ENCODE peak calls at places on chromosomes 7 and 10, in eight cellular contexts. One of them, this sample, is unnamed.

GRCh38 chr7:67671006-67671405 is 674.4 kb downstream of the TYW1 start:
- DNase-seq in cardiac muscle cell: no peak
- DNase-seq in PC-3: no peak
- DNase-seq in colonic mucosa: no peak
- DNase-seq in GM23338: no peak
- DNase-seq in A549: no peak
- DNase-seq in left ventricle myocardium inferior: no peak
- DNase-seq in HL-60: no peak
- DNase-seq in this sample: no peak

GRCh38 chr7:105399043-105399725 is 10.5 kb upstream of the SRPK2 start:
- DNase-seq in HL-60: no peak
- DNase-seq in GM23338: peak; percentile 39
- DNase-seq in left ventricle myocardium inferior: no peak
- DNase-seq in cardiac muscle cell: no peak
- DNase-seq in PC-3: peak; percentile 41
- DNase-seq in colonic mucosa: no peak
- DNase-seq in A549: no peak
- DNase-seq in this sample: no peak

GRCh38 chr7:43394441-43395130 is 188.3 kb upstream of the STK17A start:
- DNase-seq in left ventricle myocardium inferior: no peak
- DNase-seq in colonic mucosa: no peak
- DNase-seq in A549: no peak
- DNase-seq in cardiac muscle cell: no peak
- DNase-seq in PC-3: peak; percentile 37
- DNase-seq in HL-60: no peak
- DNase-seq in GM23338: no peak
- DNase-seq in this sample: no peak

GRCh38 chr7:114083714-114084113 is 164.9 kb upstream of the PPP1R3A start:
- DNase-seq in HL-60: no peak
- DNase-seq in left ventricle myocardium inferior: no peak
- DNase-seq in cardiac muscle cell: peak; percentile 5
- DNase-seq in A549: peak; percentile 6
- DNase-seq in colonic mucosa: no peak
- DNase-seq in GM23338: no peak
- DNase-seq in PC-3: no peak
- DNase-seq in this sample: no peak

GRCh38 chr10:31700222-31700621 is 228.4 kb downstream of the ARHGAP12 start:
- DNase-seq in GM23338: no peak
- DNase-seq in HL-60: no peak
- DNase-seq in PC-3: no peak
- DNase-seq in cardiac muscle cell: no peak
- DNase-seq in A549: no peak
- DNase-seq in colonic mucosa: no peak
- DNase-seq in left ventricle myocardium inferior: no peak
- DNase-seq in this sample: no peak

GRCh38 chr10:3009341-3009740 is 58.0 kb upstream of the PFKP start:
- DNase-seq in PC-3: peak; percentile 36
- DNase-seq in GM23338: no peak
- DNase-seq in cardiac muscle cell: no peak
- DNase-seq in A549: no peak
- DNase-seq in left ventricle myocardium inferior: no peak
- DNase-seq in colonic mucosa: no peak
- DNase-seq in HL-60: no peak
- DNase-seq in this sample: no peak

GRCh38 chr10:23656735-23657134 is 217.9 kb downstream of the OTUD1 start:
- DNase-seq in colonic mucosa: no peak
- DNase-seq in left ventricle myocardium inferior: no peak
- DNase-seq in A549: no peak
- DNase-seq in HL-60: no peak
- DNase-seq in GM23338: peak; percentile 65
- DNase-seq in PC-3: peak; percentile 38
- DNase-seq in cardiac muscle cell: peak; percentile 28
- DNase-seq in this sample: no peak

GRCh38 chr10:71349401-71349800 is 30.3 kb downstream of the SLC29A3 start:
- DNase-seq in colonic mucosa: no peak
- DNase-seq in HL-60: no peak
- DNase-seq in cardiac muscle cell: no peak
- DNase-seq in GM23338: no peak
- DNase-seq in A549: no peak
- DNase-seq in left ventricle myocardium inferior: no peak
- DNase-seq in PC-3: peak; percentile 66
- DNase-seq in this sample: no peak

GRCh38 chr10:43594944-43595589 is 11.2 kb upstream of the ZNF485 start:
- DNase-seq in HL-60: no peak
- DNase-seq in PC-3: peak; percentile 19
- DNase-seq in GM23338: no peak
- DNase-seq in A549: no peak
- DNase-seq in left ventricle myocardium inferior: no peak
- DNase-seq in cardiac muscle cell: no peak
- DNase-seq in colonic mucosa: no peak
- DNase-seq in this sample: no peak

GRCh38 chr10:110860576-110861241 is 11.0 kb upstream of the PDCD4 start:
- DNase-seq in HL-60: no peak
- DNase-seq in GM23338: no peak
- DNase-seq in left ventricle myocardium inferior: no peak
- DNase-seq in colonic mucosa: peak; percentile 61
- DNase-seq in A549: no peak
- DNase-seq in PC-3: no peak
- DNase-seq in cardiac muscle cell: no peak
- DNase-seq in this sample: no peak

GRCh38 chr7:16739863-16740622 is 13.5 kb upstream of the TSPAN13 start:
- DNase-seq in colonic mucosa: peak; percentile 56
- DNase-seq in cardiac muscle cell: peak; percentile 63
- DNase-seq in A549: peak; percentile 69
- DNase-seq in GM23338: no peak
- DNase-seq in PC-3: peak; percentile 92
- DNase-seq in HL-60: no peak
- DNase-seq in left ventricle myocardium inferior: peak; percentile 23
- DNase-seq in this sample: no peak

GRCh38 chr10:123395906-123396305 is 241.7 kb downstream of the BUB3 start:
- DNase-seq in A549: no peak
- DNase-seq in HL-60: no peak
- DNase-seq in left ventricle myocardium inferior: no peak
- DNase-seq in colonic mucosa: no peak
- DNase-seq in cardiac muscle cell: no peak
- DNase-seq in GM23338: no peak
- DNase-seq in PC-3: no peak
- DNase-seq in this sample: no peak

GRCh38 chr7:44440577-44441078 is 49.8 kb downstream of the NUDCD3 start:
- DNase-seq in A549: no peak
- DNase-seq in colonic mucosa: no peak
- DNase-seq in HL-60: no peak
- DNase-seq in GM23338: no peak
- DNase-seq in left ventricle myocardium inferior: no peak
- DNase-seq in PC-3: no peak
- DNase-seq in cardiac muscle cell: no peak
- DNase-seq in this sample: no peak

GRCh38 chr7:47336178-47337020 is 245.5 kb downstream of the TNS3 start:
- DNase-seq in A549: no peak
- DNase-seq in colonic mucosa: no peak
- DNase-seq in left ventricle myocardium inferior: peak; percentile 61
- DNase-seq in HL-60: no peak
- DNase-seq in cardiac muscle cell: no peak
- DNase-seq in GM23338: no peak
- DNase-seq in PC-3: no peak
- DNase-seq in this sample: no peak

GRCh38 chr7:43639858-43640491 is 57.1 kb downstream of the STK17A start:
- DNase-seq in cardiac muscle cell: peak; percentile 17
- DNase-seq in colonic mucosa: peak; percentile 60
- DNase-seq in left ventricle myocardium inferior: no peak
- DNase-seq in HL-60: no peak
- DNase-seq in PC-3: peak; percentile 50
- DNase-seq in GM23338: no peak
- DNase-seq in A549: no peak
- DNase-seq in this sample: peak; percentile 63

GRCh38 chr7:5629941-5630340 is 151.5 kb downstream of the RNF216 start:
- DNase-seq in cardiac muscle cell: no peak
- DNase-seq in colonic mucosa: no peak
- DNase-seq in GM23338: no peak
- DNase-seq in PC-3: peak; percentile 85
- DNase-seq in HL-60: no peak
- DNase-seq in left ventricle myocardium inferior: no peak
- DNase-seq in A549: no peak
- DNase-seq in this sample: no peak

GRCh38 chr7:100584046-100584676 is 1.8 kb downstream of the LRCH4 start:
- DNase-seq in left ventricle myocardium inferior: no peak
- DNase-seq in HL-60: no peak
- DNase-seq in PC-3: no peak
- DNase-seq in A549: no peak
- DNase-seq in colonic mucosa: no peak
- DNase-seq in cardiac muscle cell: no peak
- DNase-seq in GM23338: no peak
- DNase-seq in this sample: peak; percentile 58

GRCh38 chr7:47508389-47509380 is 73.2 kb downstream of the TNS3 start:
- DNase-seq in GM23338: no peak
- DNase-seq in cardiac muscle cell: peak; percentile 50
- DNase-seq in A549: no peak
- DNase-seq in HL-60: no peak
- DNase-seq in left ventricle myocardium inferior: no peak
- DNase-seq in colonic mucosa: no peak
- DNase-seq in PC-3: peak; percentile 12
- DNase-seq in this sample: no peak

GRCh38 chr7:8092140-8092539 is 123.5 kb downstream of the GLCCI1 start:
- DNase-seq in cardiac muscle cell: no peak
- DNase-seq in GM23338: no peak
- DNase-seq in HL-60: no peak
- DNase-seq in A549: no peak
- DNase-seq in colonic mucosa: no peak
- DNase-seq in PC-3: no peak
- DNase-seq in left ventricle myocardium inferior: no peak
- DNase-seq in this sample: no peak

GRCh38 chr10:118827466-118828155 is 72.8 kb upstream of the CACUL1 start:
- DNase-seq in colonic mucosa: no peak
- DNase-seq in A549: no peak
- DNase-seq in PC-3: no peak
- DNase-seq in HL-60: no peak
- DNase-seq in GM23338: peak; percentile 38
- DNase-seq in cardiac muscle cell: no peak
- DNase-seq in left ventricle myocardium inferior: no peak
- DNase-seq in this sample: no peak
- TF ChIP-seq CTCF in colonic mucosa: no peak
- TF ChIP-seq CTCF in A549: peak; percentile 16
- TF ChIP-seq CTCF in PC-3: peak; percentile 59
- TF ChIP-seq CTCF in HL-60: no peak
- TF ChIP-seq CTCF in GM23338: peak; percentile 64
- TF ChIP-seq CTCF in cardiac muscle cell: peak; percentile 31
- TF ChIP-seq CTCF in left ventricle myocardium inferior: no peak
- TF ChIP-seq CTCF in this sample: peak; percentile 8

GRCh38 chr7:27102578-27103442 is at the start of gene HOXA2:
- DNase-seq in left ventricle myocardium inferior: no peak
- DNase-seq in GM23338: no peak
- DNase-seq in PC-3: no peak
- DNase-seq in colonic mucosa: peak; percentile 69
- DNase-seq in cardiac muscle cell: no peak
- DNase-seq in A549: no peak
- DNase-seq in HL-60: no peak
- DNase-seq in this sample: peak; percentile 48

GRCh38 chr7:27104244-27105149 is 2.0 kb upstream of the HOXA2 start:
- DNase-seq in GM23338: no peak
- DNase-seq in HL-60: no peak
- DNase-seq in left ventricle myocardium inferior: no peak
- DNase-seq in PC-3: no peak
- DNase-seq in A549: no peak
- DNase-seq in cardiac muscle cell: no peak
- DNase-seq in colonic mucosa: no peak
- DNase-seq in this sample: no peak

GRCh38 chr7:27101906-27102577 is 441 bp downstream of the HOXA2 start:
- DNase-seq in colonic mucosa: peak; percentile 43
- DNase-seq in HL-60: no peak
- DNase-seq in left ventricle myocardium inferior: no peak
- DNase-seq in A549: no peak
- DNase-seq in cardiac muscle cell: no peak
- DNase-seq in PC-3: no peak
- DNase-seq in GM23338: peak; percentile 35
- DNase-seq in this sample: no peak

GRCh38 chr7:27105161-27106122 is 3.0 kb upstream of the HOXA2 start:
- DNase-seq in colonic mucosa: no peak
- DNase-seq in GM23338: no peak
- DNase-seq in cardiac muscle cell: no peak
- DNase-seq in A549: no peak
- DNase-seq in PC-3: no peak
- DNase-seq in HL-60: no peak
- DNase-seq in left ventricle myocardium inferior: no peak
- DNase-seq in this sample: no peak

DNA sequence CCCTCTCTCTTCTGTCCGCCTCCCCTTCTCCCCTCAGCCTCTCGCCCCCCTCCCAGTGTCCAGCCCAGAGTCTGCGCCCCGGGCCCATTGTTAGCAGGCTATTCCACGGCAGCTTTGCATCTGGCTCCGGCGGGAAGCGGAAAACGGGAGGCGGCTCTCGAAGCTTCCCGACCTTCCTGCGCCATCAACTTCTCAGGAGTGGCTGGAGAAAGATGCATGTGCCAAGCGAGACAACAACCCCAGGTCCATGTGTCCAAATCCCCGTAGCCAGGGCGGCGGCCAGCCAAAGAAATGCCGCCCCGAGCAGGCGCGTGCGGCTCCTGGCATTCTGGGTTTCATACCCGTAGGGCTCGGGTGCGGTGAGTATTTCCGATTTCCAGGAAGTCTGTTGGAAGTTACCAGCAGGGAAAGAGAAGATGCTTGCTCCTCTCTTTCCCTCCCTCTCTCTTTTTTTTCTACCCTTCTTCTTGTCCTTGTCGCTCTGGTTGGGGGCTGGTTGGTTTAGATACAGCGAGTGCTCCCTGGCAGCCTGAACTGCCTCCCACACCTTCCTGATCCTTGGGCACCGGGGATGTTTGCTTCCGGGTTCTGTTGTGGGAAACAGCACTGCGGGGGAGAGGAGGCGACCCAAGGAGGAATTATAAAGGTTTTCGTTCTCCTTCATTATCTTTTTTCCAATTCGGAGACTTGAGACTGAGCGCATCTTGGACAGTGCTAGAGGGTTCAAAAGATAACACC is 1.2 kb upstream of the HOXA2 start:
- DNase-seq in GM23338: no peak
- DNase-seq in colonic mucosa: peak; percentile 67
- DNase-seq in left ventricle myocardium inferior: no peak
- DNase-seq in cardiac muscle cell: no peak
- DNase-seq in HL-60: no peak
- DNase-seq in PC-3: no peak
- DNase-seq in A549: no peak
- DNase-seq in this sample: no peak
- H3K4me3 ChIP-seq in GM23338: no peak overlapping the region
- H3K4me3 ChIP-seq in colonic mucosa: no peak overlapping the region
- H3K4me3 ChIP-seq in left ventricle myocardium inferior: peak overlapping the region; percentile 48
- H3K4me3 ChIP-seq in cardiac muscle cell: no peak overlapping the region
- H3K4me3 ChIP-seq in HL-60: no peak overlapping the region
- H3K4me3 ChIP-seq in PC-3: no peak overlapping the region
- H3K4me3 ChIP-seq in A549: no peak overlapping the region
- H3K4me3 ChIP-seq in this sample: peak overlapping the region; percentile 58

GRCh38 chr10:11563936-11564335 is 47.5 kb downstream of the USP6NL start:
- DNase-seq in A549: no peak
- DNase-seq in GM23338: no peak
- DNase-seq in HL-60: no peak
- DNase-seq in PC-3: no peak
- DNase-seq in cardiac muscle cell: no peak
- DNase-seq in colonic mucosa: no peak
- DNase-seq in left ventricle myocardium inferior: no peak
- DNase-seq in this sample: no peak
- H3K27ac ChIP-seq in A549: no peak overlapping the region
- H3K27ac ChIP-seq in GM23338: no peak overlapping the region
- H3K27ac ChIP-seq in HL-60: no peak overlapping the region
- H3K27ac ChIP-seq in PC-3: no peak overlapping the region
- H3K27ac ChIP-seq in cardiac muscle cell: no peak overlapping the region
- H3K27ac ChIP-seq in colonic mucosa: no peak overlapping the region
- H3K27ac ChIP-seq in left ventricle myocardium inferior: no peak overlapping the region
- H3K27ac ChIP-seq in this sample: no peak overlapping the region

GRCh38 chr10:103696411-103697145 is 158.8 kb downstream of the SH3PXD2A start:
- DNase-seq in cardiac muscle cell: no peak
- DNase-seq in left ventricle myocardium inferior: peak; percentile 69
- DNase-seq in PC-3: peak; percentile 83
- DNase-seq in colonic mucosa: peak; percentile 77
- DNase-seq in HL-60: peak; percentile 74
- DNase-seq in GM23338: peak; percentile 82
- DNase-seq in A549: peak; percentile 95
- DNase-seq in this sample: no peak
- TF ChIP-seq CTCF in cardiac muscle cell: peak; percentile 68
- TF ChIP-seq CTCF in left ventricle myocardium inferior: peak; percentile 56
- TF ChIP-seq CTCF in PC-3: peak; percentile 37
- TF ChIP-seq CTCF in colonic mucosa: peak; percentile 15
- TF ChIP-seq CTCF in HL-60: peak; percentile 22
- TF ChIP-seq CTCF in GM23338: peak; percentile 37
- TF ChIP-seq CTCF in A549: peak; percentile 34
- TF ChIP-seq CTCF in this sample: peak; percentile 31

This sample was measured in lower lobe of right lung.